ENCODE peak calls at places on chromosomes 13 and 19, in seven cellular contexts. C is transverse colon, J is thoracic aorta, H is lower leg skin, B is fibroblast of villous mesenchyme, D is IMR-90, S is WERI-Rb-1. Q is an unnamed sample.

GRCh38 chr19:13561461-13561860 is 55.2 kb upstream of the CACNA1A start:
- DNase-seq in C (no peak), S (no peak), D (no peak), H (no peak), B (no peak), J (no peak), Q (no peak)

GRCh38 chr13:20721454-20722357 is 18.2 kb downstream of the IL17D start:
- DNase-seq in D (peak; percentile 79), J (no peak), S (no peak), B (peak; percentile 73), C (peak; percentile 30), H (no peak), Q (no peak)

GRCh38 chr19:58460039-58460438 is 6.8 kb upstream of the ZNF324 start:
- DNase-seq in B (no peak), D (no peak), J (no peak), S (no peak), H (no peak), C (no peak), Q (no peak)

GRCh38 chr19:11693505-11694499 is 44.9 kb downstream of the ZNF823 start:
- DNase-seq in D (peak; percentile 75), C (no peak), H (no peak), S (peak; percentile 91), J (no peak), B (peak; percentile 83), Q (no peak)

GRCh38 chr13:39787086-39787487 is 131.6 kb downstream of the COG6 start:
- DNase-seq in S (no peak), C (no peak), H (no peak), D (no peak), J (no peak), B (peak; percentile 36), Q (no peak)

GRCh38 chr13:111384441-111385181 is 64.2 kb downstream of the TEX29 start:
- DNase-seq in B (no peak), H (peak; percentile 36), D (no peak), J (no peak), S (no peak), C (no peak), Q (no peak)

GRCh38 chr13:112670864-112671263 is 19.0 kb upstream of the ATP11A start:
- DNase-seq in B (no peak), C (no peak), S (no peak), H (peak; percentile 43), D (no peak), J (no peak), Q (no peak)

GRCh38 chr13:98033277-98034247 is 80.1 kb downstream of the IPO5 start:
- DNase-seq in B (peak; percentile 71), S (peak; percentile 74), J (no peak), D (peak; percentile 44), H (peak; percentile 25), C (no peak), Q (no peak)

GRCh38 chr19:2037676-2038255 is 13.3 kb downstream of the MKNK2 start:
- DNase-seq in H (no peak), D (no peak), C (no peak), S (no peak), J (no peak), B (no peak), Q (no peak)

GRCh38 chr19:47230122-47230920 is 678 bp downstream of the BBC3 start:
- DNase-seq in H (peak; percentile 96), J (no peak), B (peak; percentile 68), C (peak; percentile 82), D (peak; percentile 18), S (peak; percentile 70), Q (no peak)

GRCh38 chr13:44322928-44323327 is 50.7 kb upstream of the SERP2 start:
- DNase-seq in D (no peak), J (no peak), H (no peak), C (no peak), B (no peak), S (no peak), Q (no peak)

GRCh38 chr19:11587973-11588631 is 9.2 kb upstream of the ZNF627 start:
- DNase-seq in J (no peak), B (no peak), D (no peak), C (no peak), S (peak; percentile 14), H (no peak), Q (no peak)

GRCh38 chr19:47499863-47500830 is 14.7 kb downstream of the NAPA start:
- DNase-seq in J (no peak), C (no peak), B (no peak), S (no peak), H (no peak), D (no peak), Q (no peak)

GRCh38 chr19:23957660-23958281 is 43.1 kb downstream of the ZNF726 start:
- DNase-seq in D (peak; percentile 82), B (peak; percentile 87), H (no peak), S (no peak), J (no peak), C (peak; percentile 18), Q (no peak)

GRCh38 chr13:40528881-40529280 is 137.6 kb downstream of the FOXO1 start:
- DNase-seq in B (peak; percentile 89), J (no peak), H (no peak), D (no peak), S (no peak), C (no peak), Q (no peak)

GRCh38 chr19:1093330-1093729 is 1.8 kb downstream of the POLR2E start:
- DNase-seq in C (no peak), S (no peak), D (no peak), J (no peak), B (no peak), H (no peak), Q (peak; percentile 42)

GRCh38 chr13:75202981-75203380 is 279.0 kb downstream of the TBC1D4 start:
- DNase-seq in J (no peak), S (no peak), C (no peak), H (no peak), B (no peak), D (no peak), Q (no peak)

GRCh38 chr13:73901324-73902068 is 232.7 kb downstream of the KLF12 start:
- DNase-seq in J (no peak), C (no peak), B (no peak), D (no peak), S (no peak), H (no peak), Q (no peak)

GRCh38 chr19:51688665-51689571 is 4.2 kb upstream of the SPACA6 start:
- DNase-seq in C (peak; percentile 82), H (peak; percentile 97), D (peak; percentile 95), S (peak; percentile 81), B (peak; percentile 96), J (peak; percentile 74), Q (peak; percentile 86)

GRCh38 chr13:32581177-32581786 is 5.0 kb upstream of the PDS5B start:
- DNase-seq in J (no peak), S (no peak), C (no peak), D (peak; percentile 47), H (no peak), B (peak; percentile 40), Q (no peak)

DNA sequence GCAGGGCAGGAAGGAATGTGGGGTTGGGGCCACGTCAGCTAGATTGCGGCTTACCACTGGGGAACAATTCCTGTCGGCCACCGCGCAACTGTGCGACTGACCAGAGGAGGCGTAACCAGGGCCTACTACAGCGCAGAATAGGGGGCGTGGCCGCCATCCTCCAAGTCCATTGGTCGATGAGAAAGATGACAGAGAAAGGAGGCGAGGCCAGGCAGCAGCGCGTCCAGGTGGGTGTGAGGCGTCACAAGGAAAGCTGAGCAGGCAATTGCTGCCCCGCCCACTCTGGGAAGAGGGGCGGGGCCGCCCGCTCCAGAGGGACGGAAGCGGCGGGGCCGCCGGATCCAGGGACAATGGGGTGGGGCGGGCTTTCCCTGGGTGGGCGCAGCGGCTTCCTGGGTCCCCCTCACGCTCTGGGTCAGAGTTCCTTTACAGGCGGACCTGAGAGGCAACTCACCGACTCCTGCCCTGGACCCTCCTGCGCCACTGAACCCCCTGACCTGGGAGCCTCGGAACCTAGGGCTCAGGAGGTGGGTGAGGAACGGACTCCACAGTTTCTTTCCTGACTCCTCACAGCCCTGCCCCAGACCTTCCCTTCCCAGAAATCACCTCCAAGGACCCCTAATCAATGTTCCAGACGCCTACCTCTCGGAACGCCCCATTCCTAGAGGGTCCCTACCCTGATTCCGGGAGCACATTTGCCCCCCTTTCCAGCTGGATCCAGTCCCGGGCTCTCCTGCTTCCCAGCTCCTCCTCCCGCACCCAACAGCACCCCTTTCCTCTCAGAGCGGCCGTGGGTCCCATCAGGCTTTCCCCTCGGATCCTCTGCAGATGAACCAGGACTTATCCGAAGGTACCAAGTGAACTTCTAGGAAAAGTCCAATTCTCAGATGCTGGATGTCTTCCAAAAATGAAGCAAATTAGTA is 101.5 kb upstream of the ZNF492 start:
- DNase-seq in J (peak; percentile 86), B (no peak), S (no peak), D (no peak), H (no peak), C (peak; percentile 65), Q (no peak)
- H3K4me3 ChIP-seq in J (peak overlapping the region; percentile 75), B (no peak overlapping the region), S (no peak overlapping the region), D (no peak overlapping the region), H (no peak overlapping the region), C (peak overlapping the region; percentile 31), Q (no peak overlapping the region)

GRCh38 chr13:33610471-33611015 is 207.4 kb upstream of the RFC3 start:
- DNase-seq in S (peak; percentile 60), C (peak; percentile 13), B (peak; percentile 17), D (no peak), J (no peak), H (no peak), Q (no peak)
- H3K4me3 ChIP-seq in S (no peak overlapping the region), C (no peak overlapping the region), B (peak overlapping the region; percentile 8), D (no peak overlapping the region), J (peak overlapping the region; percentile 70), H (no peak overlapping the region), Q (no peak overlapping the region)

DNA sequence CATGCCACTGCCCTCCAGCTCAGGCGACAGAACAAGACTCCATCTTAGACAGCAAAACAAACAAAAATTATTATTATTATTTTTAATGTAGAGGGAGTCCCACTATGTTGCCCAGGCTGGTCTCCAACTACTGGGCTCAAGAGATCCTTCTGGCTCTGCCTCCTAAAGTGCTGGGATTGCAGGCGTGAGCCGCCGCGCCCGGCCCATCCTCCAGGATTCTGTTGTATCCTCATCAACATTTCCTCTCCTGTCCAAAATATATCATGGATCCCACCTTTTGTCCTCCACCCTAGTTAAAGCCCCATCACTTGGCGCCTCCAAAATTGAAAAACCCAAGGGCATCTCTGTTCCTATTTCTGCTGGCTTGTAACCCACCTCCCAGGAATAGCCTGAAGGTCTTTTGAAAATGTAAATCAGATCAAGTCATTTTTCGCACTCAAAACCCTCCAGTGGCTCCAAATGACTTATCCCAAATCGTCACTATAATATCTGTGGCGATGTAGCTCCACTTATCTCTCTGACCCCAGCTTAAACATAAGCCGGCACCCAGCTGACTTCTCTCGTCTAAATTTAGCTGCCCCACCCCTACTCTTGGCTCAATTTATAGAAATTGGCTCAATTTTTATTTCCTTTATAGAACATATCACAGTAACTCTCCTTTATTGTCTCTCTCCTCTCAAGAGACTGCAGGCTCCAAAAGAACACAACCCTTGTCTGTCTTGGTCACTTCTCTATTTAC is 1.1 kb downstream of the ZNF784 start:
- DNase-seq in H (no peak), J (no peak), D (no peak), C (no peak), S (no peak), B (no peak), Q (no peak)
- H3K4me3 ChIP-seq in H (no peak overlapping the region), J (no peak overlapping the region), D (no peak overlapping the region), C (no peak overlapping the region), S (no peak overlapping the region), B (peak overlapping the region; percentile 76), Q (no peak overlapping the region)

DNA sequence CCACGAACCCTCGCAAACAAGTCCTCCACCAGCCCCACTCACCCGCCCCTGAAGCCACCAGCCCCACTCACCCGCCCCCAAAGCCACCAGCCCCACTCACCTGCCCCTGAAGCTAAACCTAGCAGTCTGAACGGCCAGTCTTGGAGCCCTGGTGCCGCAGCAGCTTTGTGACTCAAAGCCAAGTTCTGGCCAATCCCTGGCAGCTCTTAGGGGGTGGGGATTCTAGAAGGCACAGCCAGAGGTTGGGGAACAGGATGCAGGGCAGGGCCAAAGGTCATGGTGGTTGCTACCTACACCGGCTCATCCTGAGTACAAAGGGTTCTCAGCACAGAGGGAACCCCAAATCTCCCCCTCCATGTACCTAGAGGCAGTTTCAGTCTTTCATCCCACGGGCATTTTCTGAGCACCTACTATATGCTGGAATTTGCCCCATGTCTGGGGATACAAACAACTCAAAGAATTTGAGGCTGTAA is at the start of gene IQCN:
- DNase-seq in S (no peak), J (no peak), C (peak; percentile 66), B (peak; percentile 48), H (no peak), D (no peak), Q (no peak)
- H3K4me3 ChIP-seq in S (no peak within 1 kb of the TSS), J (peak within 1 kb of the TSS; percentile 19), C (no peak within 1 kb of the TSS), B (peak within 1 kb of the TSS; percentile 9), H (no peak within 1 kb of the TSS), D (no peak within 1 kb of the TSS), Q (no peak within 1 kb of the TSS)

Q was measured in RWPE2.